ENCODE peak calls at places on chromosomes 7 and 10, in nine cellular contexts. I is GM12878, N is breast epithelium, X is prostate gland, K is Panc1, W is stomach, B is HCT116, M is H1, G is transverse colon. J is an unnamed sample. For H3K9me3, the result is how much of the 10 kb centered on the place peaks cover.

GRCh38 chr7:128661446-128661845 is 10.6 kb upstream of the GARIN1A start:
- DNase-seq in I (no peak), N (no peak), X (no peak), K (no peak), W (no peak), B (no peak), M (no peak), G (no peak), J (no peak)

GRCh38 chr10:86963341-86963919 is 4.9 kb upstream of the ADIRF start:
- DNase-seq in I (no peak), N (peak), X (no peak), K (no peak), W (peak), B (no peak), M (no peak), G (peak), J (peak)

GRCh38 chr7:41628926-41629325 is 74.0 kb downstream of the INHBA start:
- DNase-seq in I (no peak), N (no peak), X (no peak), K (no peak), W (no peak), B (no peak), M (no peak), G (no peak), J (no peak)

GRCh38 chr10:75294518-75294865 is 58.7 kb upstream of the COMTD1 start:
- DNase-seq in I (no peak), N (no peak), X (peak), K (no peak), W (no peak), B (no peak), M (no peak), G (no peak), J (peak)

GRCh38 chr10:116996994-116997393 is 8.0 kb downstream of the SHTN1 start:
- DNase-seq in I (no peak), N (no peak), X (no peak), K (no peak), W (no peak), B (no peak), M (no peak), G (no peak), J (no peak)

GRCh38 chr7:40848541-40849221 is 713.9 kb downstream of the SUGCT start:
- DNase-seq in I (no peak), N (no peak), X (no peak), K (no peak), W (no peak), B (no peak), M (no peak), G (no peak), J (no peak)

GRCh38 chr7:24406053-24406561 is 122.1 kb downstream of the NPY start:
- DNase-seq in I (no peak), N (no peak), X (no peak), K (no peak), W (no peak), B (no peak), M (no peak), G (no peak), J (no peak)

GRCh38 chr7:34083440-34083839 is 178.1 kb downstream of the BMPER start:
- DNase-seq in I (no peak), N (no peak), X (no peak), K (no peak), W (no peak), B (no peak), M (no peak), G (no peak), J (no peak)

GRCh38 chr7:3239291-3239691 is 61.8 kb upstream of the SDK1 start:
- DNase-seq in I (no peak), N (peak), X (peak), K (no peak), W (no peak), B (no peak), M (no peak), G (no peak), J (no peak)

GRCh38 chr10:129141492-129141891 is 325.5 kb upstream of the MGMT start:
- DNase-seq in I (no peak), N (no peak), X (no peak), K (no peak), W (no peak), B (no peak), M (no peak), G (no peak), J (no peak)

GRCh38 chr7:28096713-28097112 is 83.9 kb downstream of the JAZF1 start:
- DNase-seq in I (peak), N (peak), X (peak), K (no peak), W (peak), B (peak), M (no peak), G (peak), J (peak)

GRCh38 chr10:30036341-30036740 is 23.0 kb downstream of the JCAD start:
- DNase-seq in I (no peak), N (no peak), X (no peak), K (no peak), W (no peak), B (no peak), M (no peak), G (no peak), J (no peak)

GRCh38 chr10:14016011-14016536 is 314.6 kb downstream of the FRMD4A start:
- DNase-seq in I (no peak), N (no peak), X (no peak), K (no peak), W (no peak), B (no peak), M (no peak), G (peak), J (peak)

GRCh38 chr10:77359287-77359691 is 278.3 kb downstream of the KCNMA1 start:
- DNase-seq in I (no peak), N (no peak), X (no peak), K (no peak), W (no peak), B (no peak), M (no peak), G (no peak), J (no peak)

GRCh38 chr10:69980672-69981071 is 72.0 kb upstream of the MACROH2A2 start:
- DNase-seq in I (no peak), N (no peak), X (no peak), K (no peak), W (no peak), B (no peak), M (no peak), G (no peak), J (no peak)
- H3K9me3 ChIP-seq in I (under half), N (under half), X (under half), K (under half), W (under half), B (under half), M (under half), G (under half), J (under half)

GRCh38 chr7:151755131-151755787 is 121.7 kb downstream of the PRKAG2 start:
- DNase-seq in I (no peak), N (no peak), X (no peak), K (no peak), W (no peak), B (no peak), M (no peak), G (peak), J (peak)
- TF ChIP-seq POLR2AphosphoS5 in I (no peak), N (no peak), X (peak), K (no peak), W (peak), B (no peak), M (no peak), G (peak), J (peak)

GRCh38 chr10:102777696-102778530 is 34.2 kb downstream of the WBP1L start:
- DNase-seq in I (no peak), N (no peak), X (no peak), K (no peak), W (no peak), B (no peak), M (no peak), G (no peak), J (no peak)

GRCh38 chr10:102775201-102775972 is 31.6 kb downstream of the WBP1L start:
- DNase-seq in I (no peak), N (peak), X (peak), K (no peak), W (no peak), B (no peak), M (no peak), G (peak), J (peak)

GRCh38 chr10:102775973-102776669 is 32.4 kb downstream of the WBP1L start:
- DNase-seq in I (no peak), N (peak), X (peak), K (no peak), W (peak), B (no peak), M (no peak), G (peak), J (peak)

GRCh38 chr10:102778781-102779180 is 35.0 kb downstream of the WBP1L start:
- DNase-seq in I (no peak), N (no peak), X (no peak), K (no peak), W (no peak), B (no peak), M (no peak), G (no peak), J (no peak)

GRCh38 chr10:102776779-102777417 is 33.1 kb downstream of the WBP1L start:
- DNase-seq in I (no peak), N (peak), X (peak), K (no peak), W (peak), B (no peak), M (peak), G (peak), J (peak)
- TF ChIP-seq CTCF in I (no peak), N (no peak), X (no peak), K (no peak), W (no peak), B (no peak), M (no peak), G (peak), J (no peak)

DNA sequence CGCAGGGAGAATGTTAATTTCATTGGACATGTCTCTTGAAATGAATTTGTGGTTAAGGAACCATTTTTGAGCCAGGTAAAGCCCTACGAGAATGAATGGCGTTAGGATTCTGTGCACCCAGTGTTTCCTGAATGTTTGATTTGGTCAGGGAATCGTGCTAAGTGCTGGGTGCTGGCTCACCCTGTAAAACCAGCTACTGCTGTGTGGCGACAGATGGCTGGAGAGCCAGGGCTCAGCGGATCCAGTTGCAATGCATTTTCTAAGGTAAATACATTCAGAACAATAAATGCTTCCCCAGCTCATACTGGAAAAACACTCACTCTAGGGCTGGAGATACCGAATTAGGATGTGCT is 355.5 kb downstream of the GLRX3 start:
- DNase-seq in I (no peak), N (no peak), X (peak), K (no peak), W (no peak), B (no peak), M (no peak), G (no peak), J (peak)
- H3K9me3 ChIP-seq in I (under half), N (under half), X (under half), K (under half), W (under half), B (under half), M (under half), G (under half), J (under half)

DNA sequence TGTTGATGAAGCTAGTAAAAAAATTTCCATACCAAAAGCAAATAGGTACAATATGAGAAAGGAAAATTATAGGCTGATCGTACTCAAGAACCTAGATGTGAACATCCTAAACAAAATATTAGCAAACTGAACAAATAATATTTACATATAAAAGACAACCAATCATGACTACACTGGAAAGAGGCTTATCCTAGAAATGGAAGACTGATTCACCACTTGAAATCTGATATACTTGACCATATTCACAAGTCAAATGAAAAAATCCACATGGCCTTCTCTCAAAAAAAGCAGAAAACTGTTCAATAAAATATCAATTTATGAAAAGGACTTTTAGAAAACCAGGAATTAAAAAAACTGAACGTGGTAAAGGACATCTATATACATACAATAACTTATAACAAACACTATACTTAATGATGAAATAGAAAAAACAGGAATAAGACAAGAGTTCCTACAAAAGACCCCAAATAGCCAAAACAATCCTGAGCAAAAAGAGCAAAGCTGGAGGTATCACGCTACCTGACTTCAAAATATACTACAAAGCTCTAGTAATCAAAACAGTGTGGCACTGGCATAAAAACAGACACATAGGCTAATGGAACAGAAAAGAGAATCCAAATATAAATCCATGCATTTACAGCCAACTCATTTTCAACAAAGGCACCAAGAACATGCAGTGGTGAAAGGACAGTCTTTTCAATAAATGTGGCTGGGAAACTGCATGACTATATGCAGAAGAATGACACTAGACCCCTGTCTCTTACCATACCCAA is 29.2 kb upstream of the FAM180A start:
- DNase-seq in I (no peak), N (no peak), X (no peak), K (no peak), W (no peak), B (no peak), M (no peak), G (no peak), J (no peak)
- TF ChIP-seq POLR2AphosphoS5 in I (no peak), N (no peak), X (no peak), K (no peak), W (no peak), B (no peak), M (no peak), G (no peak), J (no peak)

GRCh38 chr7:18756378-18757050 is 261.0 kb downstream of the HDAC9 start:
- DNase-seq in I (no peak), N (no peak), X (no peak), K (no peak), W (no peak), B (no peak), M (no peak), G (no peak), J (no peak)
- TF ChIP-seq CTCF in I (no peak), N (no peak), X (no peak), K (no peak), W (no peak), B (no peak), M (no peak), G (no peak), J (no peak)

GRCh38 chr10:48606530-48607355 is 1.9 kb upstream of the ARHGAP22 start:
- DNase-seq in I (no peak), N (no peak), X (no peak), K (peak), W (no peak), B (no peak), M (no peak), G (peak), J (peak)

GRCh38 chr10:48604408-48605263 is at the start of gene ARHGAP22:
- DNase-seq in I (no peak), N (peak), X (no peak), K (no peak), W (no peak), B (no peak), M (no peak), G (peak), J (peak)

GRCh38 chr10:48605264-48605615 is 367 bp upstream of the ARHGAP22 start:
- DNase-seq in I (no peak), N (no peak), X (no peak), K (no peak), W (no peak), B (no peak), M (no peak), G (no peak), J (no peak)

GRCh38 chr10:48607356-48608278 is 2.7 kb upstream of the ARHGAP22 start:
- DNase-seq in I (no peak), N (no peak), X (no peak), K (no peak), W (no peak), B (no peak), M (no peak), G (no peak), J (peak)

DNA sequence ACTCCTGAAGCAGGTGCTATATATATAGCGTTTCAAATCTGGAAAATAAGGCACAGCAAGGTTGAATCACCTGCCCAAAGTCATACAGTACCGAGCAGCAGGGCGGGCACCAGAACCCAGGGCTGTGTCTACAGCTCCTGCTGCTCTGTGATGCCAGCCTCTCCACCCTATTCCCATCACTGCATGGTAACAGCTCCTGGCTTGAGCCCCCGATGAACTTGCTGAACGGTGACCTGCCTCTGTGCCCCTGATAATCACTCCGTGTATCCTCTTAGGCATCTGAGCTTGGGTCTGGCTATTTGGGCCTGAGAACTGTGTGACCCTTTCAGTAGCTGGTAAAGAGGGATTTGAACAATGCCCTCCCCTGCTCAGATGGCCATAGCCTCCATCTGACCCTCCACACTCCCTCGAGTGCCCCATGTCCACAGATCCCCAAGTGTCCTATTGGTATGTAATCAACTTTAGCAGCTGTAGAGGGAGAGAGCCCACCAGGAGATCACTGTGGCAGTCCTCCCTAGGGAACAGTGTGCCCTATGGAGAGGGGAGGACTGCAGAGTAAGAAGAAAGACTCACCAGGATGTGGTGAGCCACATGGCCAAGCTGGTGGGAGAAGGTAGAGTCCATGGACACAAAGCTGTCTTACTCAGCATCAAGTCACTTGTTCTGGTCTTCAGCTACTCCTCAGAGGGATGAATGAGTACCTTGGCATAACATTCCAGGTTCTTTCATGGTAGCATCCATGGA is 1.1 kb upstream of the ARHGAP22 start:
- DNase-seq in I (no peak), N (no peak), X (no peak), K (no peak), W (no peak), B (no peak), M (no peak), G (no peak), J (peak)
- H3K9me3 ChIP-seq in I (under half), N (under half), X (under half), K (under half), W (under half), B (under half), M (under half), G (under half), J (under half)

J was measured in sigmoid colon.